ENCODE peak calls at places on chromosomes 13 and 19, in four cellular contexts. One of them, this sample, is unnamed.

GRCh38 chr13:65336106-65336603 is 1894.0 kb downstream of the PCDH9 start:
- DNase-seq in fibroblast of the aortic adventitia: no peak
- DNase-seq in NCI-H1105 treated with DMSO at 0.1 percent for 48 hours: no peak
- DNase-seq in HS-5: no peak
- DNase-seq in this sample: no peak

GRCh38 chr13:26344980-26345379 is 91.1 kb downstream of the CDK8 start:
- DNase-seq in HS-5: no peak
- DNase-seq in fibroblast of the aortic adventitia: no peak
- DNase-seq in NCI-H1105 treated with DMSO at 0.1 percent for 48 hours: no peak
- DNase-seq in this sample: no peak

GRCh38 chr19:13557756-13558398 is 51.6 kb upstream of the CACNA1A start:
- DNase-seq in NCI-H1105 treated with DMSO at 0.1 percent for 48 hours: peak; percentile 27
- DNase-seq in fibroblast of the aortic adventitia: no peak
- DNase-seq in HS-5: no peak
- DNase-seq in this sample: no peak

GRCh38 chr19:29966594-29967249 is 24.7 kb downstream of the URI1 start:
- DNase-seq in NCI-H1105 treated with DMSO at 0.1 percent for 48 hours: no peak
- DNase-seq in HS-5: no peak
- DNase-seq in fibroblast of the aortic adventitia: peak; percentile 56
- DNase-seq in this sample: no peak

GRCh38 chr13:27174766-27175455 is 3.3 kb upstream of the USP12 start:
- DNase-seq in fibroblast of the aortic adventitia: no peak
- DNase-seq in NCI-H1105 treated with DMSO at 0.1 percent for 48 hours: no peak
- DNase-seq in HS-5: no peak
- DNase-seq in this sample: no peak

GRCh38 chr19:38514812-38515633 is 81.5 kb downstream of the RYR1 start:
- DNase-seq in NCI-H1105 treated with DMSO at 0.1 percent for 48 hours: peak; percentile 40
- DNase-seq in fibroblast of the aortic adventitia: peak; percentile 46
- DNase-seq in HS-5: no peak
- DNase-seq in this sample: peak; percentile 4

GRCh38 chr13:98873377-98874028 is 104.4 kb downstream of the DOCK9 start:
- DNase-seq in NCI-H1105 treated with DMSO at 0.1 percent for 48 hours: no peak
- DNase-seq in HS-5: no peak
- DNase-seq in fibroblast of the aortic adventitia: no peak
- DNase-seq in this sample: no peak

GRCh38 chr13:110015253-110015652 is 228.9 kb upstream of the IRS2 start:
- DNase-seq in HS-5: no peak
- DNase-seq in NCI-H1105 treated with DMSO at 0.1 percent for 48 hours: peak; percentile 97
- DNase-seq in fibroblast of the aortic adventitia: no peak
- DNase-seq in this sample: no peak

GRCh38 chr13:109870281-109871017 is 84.1 kb upstream of the IRS2 start:
- DNase-seq in fibroblast of the aortic adventitia: no peak
- DNase-seq in NCI-H1105 treated with DMSO at 0.1 percent for 48 hours: no peak
- DNase-seq in HS-5: no peak
- DNase-seq in this sample: no peak

This sample was measured in kidney epithelial cell.